ENCODE peak calls at places on chromosomes 7 and 10, in five cellular contexts. One of them, this sample, is unnamed.

GRCh38 chr10:78889536-78890063 is 179.2 kb upstream of the ZMIZ1 start:
- DNase-seq in HepG2: no peak
- DNase-seq in HL-60: no peak
- DNase-seq in H1: no peak
- DNase-seq in GM12878: no peak
- DNase-seq in this sample: no peak

GRCh38 chr10:132806126-132807061 is 20.4 kb upstream of the NKX6-2 start:
- DNase-seq in HepG2: no peak
- DNase-seq in HL-60: no peak
- DNase-seq in H1: no peak
- DNase-seq in GM12878: no peak
- DNase-seq in this sample: peak

GRCh38 chr10:75293456-75293840 is 57.7 kb upstream of the COMTD1 start:
- DNase-seq in HepG2: no peak
- DNase-seq in HL-60: no peak
- DNase-seq in H1: no peak
- DNase-seq in GM12878: no peak
- DNase-seq in this sample: no peak

GRCh38 chr10:124875596-124875995 is 66.3 kb upstream of the ZRANB1 start:
- DNase-seq in HepG2: no peak
- DNase-seq in HL-60: no peak
- DNase-seq in H1: no peak
- DNase-seq in GM12878: no peak
- DNase-seq in this sample: no peak

GRCh38 chr10:37654466-37654865 is 202.9 kb downstream of the ZNF248 start:
- DNase-seq in HepG2: no peak
- DNase-seq in HL-60: no peak
- DNase-seq in H1: no peak
- DNase-seq in GM12878: no peak
- DNase-seq in this sample: no peak

GRCh38 chr7:98286701-98287485 is 5.4 kb downstream of the BRI3 start:
- DNase-seq in HepG2: no peak
- DNase-seq in HL-60: no peak
- DNase-seq in H1: no peak
- DNase-seq in GM12878: no peak
- DNase-seq in this sample: no peak

GRCh38 chr10:73859441-73860049 is 14.8 kb downstream of the CAMK2G start:
- DNase-seq in HepG2: no peak
- DNase-seq in HL-60: no peak
- DNase-seq in H1: no peak
- DNase-seq in GM12878: peak
- DNase-seq in this sample: peak

GRCh38 chr7:89133819-89134218 is 338.3 kb upstream of the TEX47 start:
- DNase-seq in HepG2: no peak
- DNase-seq in HL-60: no peak
- DNase-seq in H1: no peak
- DNase-seq in GM12878: no peak
- DNase-seq in this sample: no peak

GRCh38 chr7:1422512-1423265 is 36.6 kb downstream of the MICALL2 start:
- DNase-seq in HepG2: no peak
- DNase-seq in HL-60: no peak
- DNase-seq in H1: no peak
- DNase-seq in GM12878: no peak
- DNase-seq in this sample: peak

GRCh38 chr10:101287922-101288638 is 58.8 kb upstream of the LBX1 start:
- DNase-seq in HepG2: peak
- DNase-seq in HL-60: no peak
- DNase-seq in H1: no peak
- DNase-seq in GM12878: no peak
- DNase-seq in this sample: peak

GRCh38 chr10:65234261-65234660 is 1691.6 kb upstream of the LRRTM3 start:
- DNase-seq in HepG2: no peak
- DNase-seq in HL-60: no peak
- DNase-seq in H1: no peak
- DNase-seq in GM12878: no peak
- DNase-seq in this sample: no peak

GRCh38 chr7:522071-522937 is 2.7 kb upstream of the PDGFA start:
- DNase-seq in HepG2: no peak
- DNase-seq in HL-60: no peak
- DNase-seq in H1: no peak
- DNase-seq in GM12878: peak
- DNase-seq in this sample: peak

GRCh38 chr10:51834548-51834947 is 135.2 kb upstream of the CSTF2T start:
- DNase-seq in HepG2: no peak
- DNase-seq in HL-60: no peak
- DNase-seq in H1: no peak
- DNase-seq in GM12878: no peak
- DNase-seq in this sample: no peak

GRCh38 chr7:69109131-69109740 is 489.0 kb upstream of the AUTS2 start:
- DNase-seq in HepG2: no peak
- DNase-seq in HL-60: no peak
- DNase-seq in H1: no peak
- DNase-seq in GM12878: no peak
- DNase-seq in this sample: no peak
- TF ChIP-seq GABPA in HepG2: no peak
- TF ChIP-seq GABPA in HL-60: no peak
- TF ChIP-seq GABPA in H1: no peak
- TF ChIP-seq GABPA in GM12878: no peak
- TF ChIP-seq GABPA in this sample: no peak

GRCh38 chr10:86310702-86311101 is 55.9 kb downstream of the GRID1 start:
- DNase-seq in HepG2: no peak
- DNase-seq in HL-60: no peak
- DNase-seq in H1: no peak
- DNase-seq in GM12878: no peak
- DNase-seq in this sample: no peak
- TF ChIP-seq GABPA in HepG2: no peak
- TF ChIP-seq GABPA in HL-60: no peak
- TF ChIP-seq GABPA in H1: no peak
- TF ChIP-seq GABPA in GM12878: no peak
- TF ChIP-seq GABPA in this sample: no peak

DNA sequence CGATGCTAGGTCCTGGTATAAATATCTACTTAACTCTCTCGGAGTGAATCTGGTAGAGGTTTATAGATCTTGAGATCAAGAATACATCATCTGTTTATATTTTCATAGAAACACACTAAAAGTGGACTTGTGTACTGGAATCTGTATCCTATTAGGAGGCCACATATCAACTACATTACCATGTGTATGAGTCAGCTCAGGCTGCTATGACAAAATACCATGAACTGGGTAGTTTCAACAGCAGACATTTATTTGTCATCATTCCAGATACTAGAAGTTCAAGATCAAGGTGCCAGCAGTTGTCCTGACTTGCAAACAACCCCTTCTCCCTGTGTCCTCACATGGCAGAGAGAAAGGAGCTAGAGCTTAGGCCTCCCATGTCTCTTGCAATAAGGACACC is 113.9 kb upstream of the PFKP start:
- DNase-seq in HepG2: no peak
- DNase-seq in HL-60: no peak
- DNase-seq in H1: no peak
- DNase-seq in GM12878: no peak
- DNase-seq in this sample: no peak
- TF ChIP-seq GABPA in HepG2: no peak
- TF ChIP-seq GABPA in HL-60: no peak
- TF ChIP-seq GABPA in H1: no peak
- TF ChIP-seq GABPA in GM12878: no peak
- TF ChIP-seq GABPA in this sample: no peak

GRCh38 chr10:93815304-93816091 is 57.8 kb downstream of the LGI1 start:
- DNase-seq in HepG2: no peak
- DNase-seq in HL-60: no peak
- DNase-seq in H1: no peak
- DNase-seq in GM12878: no peak
- DNase-seq in this sample: peak
- TF ChIP-seq GABPA in HepG2: no peak
- TF ChIP-seq GABPA in HL-60: no peak
- TF ChIP-seq GABPA in H1: no peak
- TF ChIP-seq GABPA in GM12878: no peak
- TF ChIP-seq GABPA in this sample: no peak

GRCh38 chr7:26049081-26049480 is 102.9 kb upstream of the NFE2L3 start:
- DNase-seq in HepG2: no peak
- DNase-seq in HL-60: no peak
- DNase-seq in H1: no peak
- DNase-seq in GM12878: no peak
- DNase-seq in this sample: no peak
- TF ChIP-seq GABPA in HepG2: no peak
- TF ChIP-seq GABPA in HL-60: no peak
- TF ChIP-seq GABPA in H1: no peak
- TF ChIP-seq GABPA in GM12878: no peak
- TF ChIP-seq GABPA in this sample: no peak

This sample was measured in K562.